ENCODE peak calls at places on chromosomes 4 and X, in six cellular contexts. T, L, M, Q, K and N are unnamed samples.
A peak's percentile ranks its signal among the peaks of the same experiment; 100 is the strongest.

GRCh38 chr4:25913056-25913850 is 767 bp upstream of the SMIM20 start:
- DNase-seq in M (no peak), Q (peak; percentile 67), K (peak; percentile 8), L (no peak), T (peak; percentile 85), N (peak; percentile 41)

GRCh38 chr4:71132486-71132885 is 139.0 kb downstream of the DCK start:
- DNase-seq in Q (no peak), K (no peak), L (no peak), M (no peak), T (no peak), N (no peak)

GRCh38 chrX:78573630-78574029 is 85.5 kb downstream of the RTL3 start:
- DNase-seq in Q (no peak), L (no peak), M (no peak), T (no peak), K (no peak), N (no peak)

GRCh38 chr4:8291036-8291682 is 21.6 kb downstream of the HTRA3 start:
- DNase-seq in M (no peak), L (no peak), K (no peak), T (peak; percentile 73), Q (no peak), N (no peak)

GRCh38 chr4:174314770-174315169 is 31.1 kb downstream of the CEP44 start:
- DNase-seq in L (no peak), T (no peak), K (no peak), M (no peak), Q (no peak), N (peak; percentile 15)

GRCh38 chr4:17336524-17336941 is 175.4 kb downstream of the QDPR start:
- DNase-seq in K (no peak), T (peak; percentile 40), L (no peak), M (no peak), Q (peak; percentile 9), N (peak; percentile 17)

GRCh38 chr4:3201718-3202702 is 46.9 kb upstream of the MSANTD1 start:
- DNase-seq in L (no peak), M (no peak), Q (peak; percentile 18), T (no peak), K (no peak), N (no peak)

GRCh38 chr4:10746371-10747143 is 62.0 kb upstream of the CLNK start:
- DNase-seq in L (no peak), M (no peak), Q (no peak), K (no peak), T (no peak), N (no peak)

GRCh38 chr4:108821056-108821925 is 58.4 kb upstream of the ETNPPL start:
- DNase-seq in M (no peak), L (no peak), Q (no peak), T (no peak), K (no peak), N (no peak)

GRCh38 chr4:103076777-103077347 is 301 bp upstream of the SLC9B2 start:
- DNase-seq in Q (no peak), L (no peak), T (no peak), M (no peak), K (no peak), N (no peak)

GRCh38 chrX:18887177-18887820 is 96.6 kb downstream of the PHKA2 start:
- DNase-seq in Q (peak; percentile 65), K (no peak), M (peak; percentile 55), T (peak; percentile 73), L (no peak), N (no peak)

GRCh38 chr4:163535657-163536056 is 41.2 kb downstream of the TMA16 start:
- DNase-seq in Q (no peak), M (no peak), K (no peak), L (no peak), T (no peak), N (no peak)

GRCh38 chrX:4932790-4933189 is 1219.3 kb upstream of the PRKX start:
- DNase-seq in M (no peak), K (no peak), T (no peak), Q (no peak), L (no peak), N (no peak)

GRCh38 chr4:158315706-158316105 is 105.4 kb downstream of the TMEM144 start:
- DNase-seq in T (no peak), L (no peak), K (no peak), M (no peak), Q (no peak), N (no peak)

GRCh38 chrX:118167361-118167760 is 50.8 kb upstream of the KLHL13 start:
- DNase-seq in L (no peak), M (no peak), Q (no peak), K (no peak), T (no peak), N (no peak)

GRCh38 chrX:34654939-34655338 is 2.1 kb downstream of the TMEM47 start:
- DNase-seq in M (no peak), K (no peak), L (no peak), Q (no peak), T (no peak), N (no peak)

GRCh38 chr4:185352741-185353140 is 43.0 kb downstream of the LRP2BP start:
- DNase-seq in K (no peak), L (no peak), Q (no peak), M (no peak), T (no peak), N (no peak)

GRCh38 chr4:166675411-166675810 is 558.9 kb downstream of the SPOCK3 start:
- DNase-seq in T (no peak), M (no peak), L (no peak), Q (no peak), K (no peak), N (no peak)

GRCh38 chr4:120718979-120719566 is 203.5 kb downstream of the PRDM5 start:
- DNase-seq in T (no peak), K (no peak), M (no peak), Q (peak; percentile 35), L (no peak), N (peak; percentile 40)

GRCh38 chr4:138677651-138678202 is 337.9 kb upstream of the NOCT start:
- DNase-seq in K (no peak), T (no peak), L (no peak), M (no peak), Q (no peak), N (no peak)

GRCh38 chr4:74610491-74610890 is 165.6 kb downstream of the AREG start:
- DNase-seq in T (no peak), M (no peak), Q (no peak), K (no peak), L (no peak), N (no peak)
- H3K27me3 ChIP-seq in T (no peaks in the 10 kb centered on the region), M (no peaks in the 10 kb centered on the region), Q (no peaks in the 10 kb centered on the region), K (no peaks in the 10 kb centered on the region), L (no peaks in the 10 kb centered on the region), N (no peaks in the 10 kb centered on the region)

DNA sequence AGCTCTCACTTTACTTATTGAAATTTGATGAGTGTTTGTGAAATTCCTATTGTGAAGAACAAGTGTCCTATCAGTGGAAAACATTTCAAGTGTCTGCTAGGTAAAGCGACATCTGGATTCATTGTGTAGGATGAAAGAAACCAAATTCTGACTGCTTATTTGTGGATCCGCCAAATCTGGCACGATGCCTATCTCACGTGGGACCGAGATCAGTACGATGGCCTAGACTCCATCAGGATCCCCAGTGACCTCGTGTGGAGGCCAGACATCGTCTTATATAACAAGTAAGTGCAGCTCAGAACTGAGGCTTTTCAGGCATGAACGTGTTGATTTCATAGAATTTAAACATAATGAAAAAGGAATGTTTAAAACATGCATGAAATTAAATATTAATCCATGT is 1.9 kb downstream of the CHRNA9 start:
- DNase-seq in T (no peak), Q (no peak), M (no peak), K (no peak), L (no peak), N (no peak)
- TF ChIP-seq POLR2A in T (no peak), Q (no peak), M (no peak), K (no peak), L (no peak), N (no peak)

GRCh38 chrX:107153005-107153404 is 34.4 kb upstream of the RBM41 start:
- DNase-seq in K (no peak), Q (no peak), L (no peak), T (no peak), M (no peak), N (no peak)

GRCh38 chrX:107154787-107155620 is 36.4 kb upstream of the RBM41 start:
- DNase-seq in T (no peak), L (no peak), K (no peak), M (no peak), Q (no peak), N (no peak)
- H3K27me3 ChIP-seq in T (no peaks in the 10 kb centered on the region), L (peaks cover 22% of the 10 kb centered on the region), K (no peaks in the 10 kb centered on the region), M (no peaks in the 10 kb centered on the region), Q (no peaks in the 10 kb centered on the region), N (peaks cover 9% of the 10 kb centered on the region)

GRCh38 chr4:168318266-168318895 is at the start of gene DDX60:
- DNase-seq in Q (peak; percentile 88), L (peak; percentile 72), M (peak; percentile 83), T (peak; percentile 93), K (peak; percentile 16), N (peak; percentile 69)
- TF ChIP-seq POLR2A in Q (peak; percentile 82), L (no peak), M (no peak), T (peak; percentile 78), K (peak; percentile 43), N (peak; percentile 50)

GRCh38 chrX:120308959-120309872 is 2.0 kb downstream of the TMEM255A start:
- DNase-seq in Q (peak; percentile 61), K (peak; percentile 13), M (peak; percentile 56), L (peak; percentile 56), T (peak; percentile 84), N (peak; percentile 63)
- H3K27me3 ChIP-seq in Q (peaks cover 48% of the 10 kb centered on the region), K (no peaks in the 10 kb centered on the region), M (no peaks in the 10 kb centered on the region), L (peaks cover 54% of the 10 kb centered on the region), T (no peaks in the 10 kb centered on the region), N (peaks cover 23% of the 10 kb centered on the region)

GRCh38 chr4:88163286-88163685 is 4.8 kb upstream of the ABCG2 start:
- DNase-seq in T (no peak), Q (no peak), K (no peak), L (no peak), M (no peak), N (no peak)

GRCh38 chr4:88159137-88159725 is 792 bp upstream of the ABCG2 start:
- DNase-seq in M (no peak), K (no peak), T (peak; percentile 85), L (no peak), Q (no peak), N (peak; percentile 28)

GRCh38 chr4:88162636-88163035 is 4.2 kb upstream of the ABCG2 start:
- DNase-seq in L (no peak), Q (no peak), K (no peak), M (no peak), T (no peak), N (no peak)

GRCh38 chr4:88158038-88158359 is 440 bp downstream of the ABCG2 start:
- DNase-seq in K (no peak), Q (no peak), T (no peak), M (no peak), L (no peak), N (no peak)

GRCh38 chr4:88158360-88159136 is at the start of gene ABCG2:
- DNase-seq in T (peak; percentile 90), L (no peak), M (no peak), K (no peak), Q (peak; percentile 58), N (peak; percentile 22)
- TF ChIP-seq POLR2A in T (peak; percentile 4), L (no peak), M (no peak), K (no peak), Q (peak; percentile 32), N (no peak)

GRCh38 chr4:1463088-1463926 is 57.1 kb upstream of the NKX1-1 start:
- DNase-seq in Q (no peak), M (no peak), L (peak; percentile 12), T (peak; percentile 72), K (no peak), N (no peak)
- H3K27me3 ChIP-seq in Q (peaks cover 56% of the 10 kb centered on the region), M (peaks cover 15% of the 10 kb centered on the region), L (peaks cover 75% of the 10 kb centered on the region), T (no peaks in the 10 kb centered on the region), K (no peaks in the 10 kb centered on the region), N (peaks cover 7% of the 10 kb centered on the region)

GRCh38 chr4:56435748-56436442 is at the start of gene PAICS:
- DNase-seq in M (peak; percentile 91), T (peak; percentile 99), Q (peak; percentile 95), K (peak; percentile 75), L (peak; percentile 87), N (peak; percentile 96)
- TF ChIP-seq POLR2A in M (peak; percentile 41), T (peak; percentile 54), Q (peak; percentile 64), K (peak; percentile 49), L (no peak), N (no peak)